ENCODE peak calls at places on chromosomes 6 and 20, in ten cellular contexts. M is lung; S is GM04504; T is Kasumi-1; F is effector memory CD4-positive, alpha-beta T cell; K is left cardiac atrium; H is HT-29; C is NCI-H1092; Z is lung microvascular endothelial cell; L is LoVo. E is an unnamed sample.

GRCh38 chr6:158220786-158221442 is 52.8 kb downstream of the GTF2H5 start:
- DNase-seq in C (peak), Z (peak), M (peak), S (peak), L (peak), F (peak), H (peak), T (peak), K (peak), E (peak)

GRCh38 chr6:36098253-36098919 is 31.9 kb upstream of the MAPK13 start:
- DNase-seq in T (peak), C (no peak), S (no peak), M (no peak), K (no peak), L (no peak), Z (no peak), H (no peak), F (no peak), E (no peak)

GRCh38 chr6:159445351-159445750 is 247.7 kb downstream of the SOD2 start:
- DNase-seq in L (no peak), S (no peak), T (no peak), M (no peak), Z (no peak), C (no peak), H (no peak), K (no peak), F (no peak), E (no peak)

GRCh38 chr20:6855074-6855473 is 87.6 kb downstream of the BMP2 start:
- DNase-seq in M (no peak), K (no peak), C (no peak), L (no peak), F (no peak), Z (no peak), T (no peak), H (no peak), S (no peak), E (no peak)

GRCh38 chr6:85712346-85712745 is 69.7 kb upstream of the SYNCRIP start:
- DNase-seq in F (no peak), C (no peak), M (no peak), H (no peak), L (no peak), K (no peak), T (no peak), Z (no peak), S (no peak), E (no peak)

GRCh38 chr20:23541330-23541729 is 27.0 kb downstream of the CST9L start:
- DNase-seq in Z (no peak), H (no peak), S (no peak), K (no peak), F (no peak), T (peak), C (no peak), L (no peak), M (no peak), E (no peak)

GRCh38 chr20:49913399-49914047 is 1.8 kb downstream of the SPATA2 start:
- DNase-seq in L (no peak), F (no peak), M (no peak), S (no peak), T (no peak), Z (no peak), K (no peak), C (no peak), H (no peak), E (no peak)

GRCh38 chr6:69631552-69632346 is 165.1 kb downstream of the LMBRD1 start:
- DNase-seq in K (no peak), S (no peak), Z (no peak), C (no peak), L (no peak), T (no peak), H (no peak), M (no peak), F (no peak), E (no peak)

GRCh38 chr20:51573576-51574243 is 31.2 kb upstream of the NFATC2 start:
- DNase-seq in F (no peak), L (no peak), K (peak), C (no peak), Z (no peak), H (no peak), S (no peak), M (no peak), T (no peak), E (no peak)

GRCh38 chr6:50455029-50455428 is 258.3 kb upstream of the TFAP2D start:
- DNase-seq in L (no peak), F (no peak), T (no peak), H (no peak), C (no peak), Z (no peak), M (no peak), S (no peak), K (no peak), E (no peak)